ENCODE peak calls at places on chromosomes 13 and 19, in ten cellular contexts. U is neural crest cell, C is A549, K is omental fat pad, Y is HCT116, A is AG10803, I is Calu3, M is uterus, W is lower leg skin, T is progenitor cell of endocrine pancreas. L is an unnamed sample.

GRCh38 chr13:20633802-20634201 is 66.8 kb downstream of the IFT88 start:
- DNase-seq in M (no peak), U (no peak), T (no peak), A (no peak), C (no peak), Y (no peak), K (no peak), W (no peak), I (no peak), L (no peak)

GRCh38 chr13:48223016-48223385 is 10.0 kb upstream of the ITM2B start:
- DNase-seq in M (no peak), Y (no peak), T (no peak), C (no peak), A (no peak), K (no peak), W (no peak), I (no peak), U (no peak), L (no peak)

GRCh38 chr13:24921881-24922280 is 157.9 kb downstream of the RNF17 start:
- DNase-seq in T (no peak), Y (no peak), C (no peak), W (no peak), I (no peak), A (no peak), K (no peak), U (no peak), M (no peak), L (no peak)

GRCh38 chr13:109297628-109298027 is 488.8 kb downstream of the IRS2 start:
- DNase-seq in I (no peak), K (no peak), C (no peak), T (no peak), M (no peak), Y (no peak), A (peak; percentile 97), U (no peak), W (no peak), L (no peak)

GRCh38 chr19:7679771-7680605 is 645 bp upstream of the TRAPPC5 start:
- DNase-seq in I (no peak), A (no peak), C (no peak), U (no peak), Y (no peak), W (no peak), K (no peak), T (no peak), M (no peak), L (no peak)

GRCh38 chr13:101681834-101682233 is 229.4 kb downstream of the ITGBL1 start:
- DNase-seq in I (no peak), K (no peak), Y (no peak), W (no peak), C (no peak), M (no peak), U (no peak), T (no peak), A (peak; percentile 11), L (no peak)

GRCh38 chr13:76286178-76286577 is 600.0 kb downstream of the KCTD12 start:
- DNase-seq in U (no peak), Y (no peak), C (no peak), W (no peak), K (no peak), M (no peak), T (no peak), I (no peak), A (peak; percentile 63), L (no peak)

GRCh38 chr19:38792250-38793111 is 3.5 kb downstream of the LGALS7B start:
- DNase-seq in M (no peak), I (peak; percentile 36), W (no peak), A (no peak), Y (no peak), T (no peak), K (no peak), U (no peak), C (no peak), L (no peak)

GRCh38 chr19:51689751-51690358 is 3.3 kb upstream of the SPACA6 start:
- DNase-seq in Y (no peak), T (peak; percentile 46), A (peak; percentile 35), I (peak; percentile 41), M (peak; percentile 65), W (no peak), C (peak; percentile 87), U (peak; percentile 74), K (no peak), L (peak; percentile 37)

GRCh38 chr13:113034451-113035208 is 65.6 kb downstream of the MCF2L start:
- DNase-seq in A (peak; percentile 65), C (peak; percentile 32), K (no peak), T (no peak), I (peak; percentile 17), W (peak; percentile 47), U (peak; percentile 53), M (no peak), Y (no peak), L (no peak)
- TF ChIP-seq CTCF in A (peak; percentile 80), C (peak; percentile 58), K (no peak), T (peak; percentile 60), I (no peak), W (no peak), U (peak; percentile 75), M (peak; percentile 63), Y (peak; percentile 69), L (peak; percentile 63)

GRCh38 chr19:6020166-6020967 is 42.4 kb upstream of the RANBP3 start:
- DNase-seq in M (no peak), K (no peak), W (no peak), I (no peak), U (no peak), A (no peak), Y (no peak), C (no peak), T (peak; percentile 32), L (no peak)

GRCh38 chr19:6022570-6023049 is 44.7 kb upstream of the RANBP3 start:
- DNase-seq in K (no peak), M (no peak), A (no peak), T (no peak), U (no peak), C (no peak), I (no peak), Y (no peak), W (no peak), L (no peak)

GRCh38 chr19:6023085-6023682 is 45.2 kb upstream of the RANBP3 start:
- DNase-seq in A (peak; percentile 59), T (no peak), K (no peak), C (no peak), U (no peak), Y (no peak), I (no peak), W (no peak), M (no peak), L (no peak)

GRCh38 chr19:6021878-6022569 is 44.1 kb upstream of the RANBP3 start:
- DNase-seq in K (peak; percentile 69), W (peak; percentile 67), U (peak; percentile 86), Y (peak; percentile 47), I (peak; percentile 15), M (peak; percentile 79), T (peak; percentile 61), A (peak; percentile 60), C (peak; percentile 66), L (peak; percentile 80)

GRCh38 chr19:6020972-6021805 is 43.2 kb upstream of the RANBP3 start:
- DNase-seq in U (no peak), A (no peak), M (no peak), K (no peak), Y (no peak), T (no peak), W (no peak), I (no peak), C (no peak), L (no peak)
- TF ChIP-seq CTCF in U (no peak), A (no peak), M (no peak), K (no peak), Y (no peak), T (peak; percentile 33), W (no peak), I (no peak), C (no peak), L (no peak)

GRCh38 chr13:71316964-71317363 is 550.0 kb downstream of the DACH1 start:
- DNase-seq in C (no peak), K (no peak), A (no peak), U (no peak), W (no peak), T (no peak), M (no peak), I (no peak), Y (no peak), L (no peak)

GRCh38 chr13:71320452-71320851 is 546.6 kb downstream of the DACH1 start:
- DNase-seq in W (no peak), Y (no peak), U (no peak), C (peak; percentile 17), K (no peak), M (no peak), T (no peak), A (no peak), I (peak; percentile 3), L (no peak)
- TF ChIP-seq CTCF in W (no peak), Y (peak; percentile 37), U (peak; percentile 67), C (no peak), K (no peak), M (no peak), T (peak; percentile 49), A (no peak), I (no peak), L (peak; percentile 31)

GRCh38 chr19:35848919-35849505 is 3.3 kb downstream of the NPHS1 start:
- DNase-seq in M (no peak), Y (no peak), I (no peak), T (no peak), A (no peak), W (no peak), C (no peak), U (no peak), K (no peak), L (no peak)

GRCh38 chr19:35848486-35848885 is 3.8 kb downstream of the NPHS1 start:
- DNase-seq in M (no peak), Y (no peak), C (no peak), A (no peak), I (no peak), K (no peak), U (no peak), T (no peak), W (no peak), L (no peak)

GRCh38 chr19:35852029-35852780 is at the start of gene NPHS1:
- DNase-seq in T (no peak), K (no peak), U (no peak), W (no peak), Y (no peak), C (no peak), I (no peak), A (no peak), M (no peak), L (no peak)

GRCh38 chr19:35853038-35853756 is 893 bp upstream of the NPHS1 start:
- DNase-seq in A (no peak), T (no peak), K (no peak), M (no peak), Y (no peak), W (no peak), I (no peak), C (no peak), U (no peak), L (no peak)

DNA sequence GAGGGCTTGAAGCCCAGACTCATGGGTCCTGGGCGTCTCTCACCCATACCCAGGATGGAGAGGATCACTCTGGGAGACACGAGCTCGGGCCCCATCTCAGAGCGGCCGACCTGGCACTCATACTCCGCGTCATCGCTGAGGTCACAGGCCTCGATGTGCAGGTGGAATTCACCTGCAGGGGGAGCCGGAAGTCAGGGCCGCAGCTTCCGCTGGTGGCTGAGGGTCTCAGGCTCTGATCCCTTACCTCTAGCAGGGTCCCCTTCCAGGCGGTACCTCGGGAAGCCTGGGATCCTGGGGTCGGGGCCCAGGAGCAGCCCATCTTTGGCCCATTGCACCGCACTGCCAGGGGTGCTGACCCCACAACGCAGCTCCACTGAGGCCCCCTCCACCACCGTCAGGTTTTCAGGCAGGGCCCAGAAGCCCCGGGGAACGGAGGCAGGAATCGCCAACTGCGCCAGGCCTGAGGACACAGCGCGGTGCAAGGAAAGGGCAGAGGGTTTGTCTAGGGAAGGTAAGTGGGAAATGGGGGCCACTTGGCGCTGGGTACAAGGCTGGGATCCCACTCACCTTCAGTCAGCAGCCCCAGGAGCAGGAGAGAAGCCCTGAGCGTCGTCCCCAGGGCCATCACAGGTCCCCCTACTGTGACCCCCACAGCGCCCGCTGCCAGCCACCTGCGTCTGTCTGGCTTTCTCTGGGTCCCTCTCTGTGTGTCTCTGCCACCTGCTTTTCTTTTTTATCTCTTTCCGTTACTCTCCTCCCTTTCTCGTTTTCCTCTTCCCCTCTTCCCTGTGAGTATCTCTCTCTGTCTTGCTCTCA is 883 bp downstream of the NPHS1 start:
- DNase-seq in W (no peak), T (no peak), K (no peak), A (no peak), C (no peak), U (peak; percentile 22), I (no peak), M (no peak), Y (no peak), L (no peak)
- TF ChIP-seq CTCF in W (no peak), T (peak; percentile 62), K (no peak), A (no peak), C (no peak), U (peak; percentile 42), I (no peak), M (no peak), Y (peak; percentile 53), L (no peak)

L was measured in mesothelial cell of epicardium.